ENCODE peak calls at places on chromosomes 11 and 22, in nine cellular contexts. Z is retinal pigment epithelial cell, O is fibroblast of the aortic adventitia, P is coronary artery, C is heart left ventricle, A is left ventricle myocardium inferior, Y is MCF 10A, T is astrocyte of the spinal cord, U is HCT116. G is an unnamed sample.

GRCh38 chr11:2355000-2355644 is 22.0 kb upstream of the CD81 start:
- DNase-seq in Z (no peak), O (peak), P (no peak), C (no peak), A (no peak), Y (peak), T (peak), U (no peak), G (no peak)

GRCh38 chr11:134071766-134072403 is 3.0 kb downstream of the JAM3 start:
- DNase-seq in Z (no peak), O (no peak), P (no peak), C (no peak), A (no peak), Y (no peak), T (no peak), U (no peak), G (no peak)

GRCh38 chr11:34613462-34614183 is 7.3 kb upstream of the EHF start:
- DNase-seq in Z (no peak), O (no peak), P (no peak), C (no peak), A (no peak), Y (no peak), T (no peak), U (no peak), G (no peak)

GRCh38 chr11:44568358-44568705 is 2.9 kb downstream of the CD82 start:
- DNase-seq in Z (no peak), O (no peak), P (no peak), C (no peak), A (no peak), Y (no peak), T (no peak), U (no peak), G (no peak)

GRCh38 chr11:65300621-65301290 is 13.9 kb upstream of the CDC42EP2 start:
- DNase-seq in Z (no peak), O (no peak), P (no peak), C (no peak), A (no peak), Y (no peak), T (no peak), U (no peak), G (no peak)

GRCh38 chr11:103378931-103379330 is 269.7 kb downstream of the DYNC2H1 start:
- DNase-seq in Z (no peak), O (peak), P (no peak), C (no peak), A (no peak), Y (no peak), T (no peak), U (no peak), G (no peak)

GRCh38 chr11:10294289-10294953 is 402 bp upstream of the SBF2 start:
- DNase-seq in Z (no peak), O (peak), P (no peak), C (peak), A (peak), Y (peak), T (peak), U (no peak), G (peak)

GRCh38 chr11:82750643-82751139 is 17.0 kb upstream of the FAM181B start:
- DNase-seq in Z (peak), O (no peak), P (no peak), C (no peak), A (no peak), Y (no peak), T (no peak), U (no peak), G (no peak)

GRCh38 chr22:35523167-35523928 is 17.3 kb upstream of the RASD2 start:
- DNase-seq in Z (no peak), O (no peak), P (no peak), C (no peak), A (no peak), Y (no peak), T (no peak), U (no peak), G (no peak)

GRCh38 chr11:129705341-129705740 is 110.3 kb upstream of the TMEM45B start:
- DNase-seq in Z (no peak), O (no peak), P (no peak), C (no peak), A (no peak), Y (no peak), T (no peak), U (no peak), G (no peak)

GRCh38 chr11:27699242-27699925 is 871 bp downstream of the BDNF start:
- DNase-seq in Z (no peak), O (peak), P (no peak), C (no peak), A (no peak), Y (peak), T (peak), U (no peak), G (peak)
- TF ChIP-seq CTCF in Z (peak), O (no peak), P (no peak), C (no peak), A (no peak), Y (no peak), T (no peak), U (no peak), G (no peak)

GRCh38 chr11:61890536-61891330 is 612 bp downstream of the FADS3 start:
- DNase-seq in Z (peak), O (peak), P (peak), C (peak), A (peak), Y (peak), T (peak), U (no peak), G (no peak)
- TF ChIP-seq CTCF in Z (no peak), O (peak), P (no peak), C (no peak), A (peak), Y (no peak), T (no peak), U (no peak), G (no peak)

GRCh38 chr11:18739684-18740083 is 13.7 kb upstream of the IGSF22 start:
- DNase-seq in Z (no peak), O (no peak), P (no peak), C (no peak), A (no peak), Y (no peak), T (no peak), U (no peak), G (no peak)
- TF ChIP-seq CTCF in Z (no peak), O (no peak), P (no peak), C (no peak), A (no peak), Y (no peak), T (no peak), U (no peak), G (no peak)

GRCh38 chr22:45103756-45104155 is 60.0 kb upstream of the NUP50 start:
- DNase-seq in Z (no peak), O (no peak), P (no peak), C (no peak), A (no peak), Y (no peak), T (no peak), U (no peak), G (no peak)
- TF ChIP-seq CTCF in Z (no peak), O (no peak), P (no peak), C (no peak), A (no peak), Y (no peak), T (peak), U (no peak), G (no peak)

GRCh38 chr11:62715150-62716130 is 8.0 kb downstream of the GNG3 start:
- DNase-seq in Z (no peak), O (no peak), P (no peak), C (no peak), A (no peak), Y (no peak), T (no peak), U (no peak), G (no peak)
- TF ChIP-seq CTCF in Z (no peak), O (no peak), P (no peak), C (no peak), A (no peak), Y (no peak), T (no peak), U (peak), G (no peak)

G was measured in nephron progenitor cell.